ENCODE peak calls at places on chromosomes 7 and 10, in four cellular contexts. One of them, this sample, is unnamed.

GRCh38 chr7:47552631-47553030 is 29.3 kb downstream of the TNS3 start:
- DNase-seq in HepG2: no peak
- DNase-seq in K562: no peak
- DNase-seq in H1: no peak
- DNase-seq in this sample: no peak

GRCh38 chr10:10313099-10313875 is 704.4 kb upstream of the CELF2 start:
- DNase-seq in K562: no peak
- DNase-seq in H1: no peak
- DNase-seq in HepG2: no peak
- DNase-seq in this sample: no peak

GRCh38 chr10:73814896-73815718 is 3.7 kb upstream of the NDST2 start:
- DNase-seq in K562: peak; percentile 81
- DNase-seq in H1: no peak
- DNase-seq in HepG2: no peak
- DNase-seq in this sample: no peak

GRCh38 chr10:114767589-114768393 is 53.8 kb upstream of the FHIP2A start:
- DNase-seq in HepG2: no peak
- DNase-seq in K562: no peak
- DNase-seq in H1: no peak
- DNase-seq in this sample: peak; percentile 32

GRCh38 chr7:129122086-129122750 is 22.3 kb upstream of the TSPAN33 start:
- DNase-seq in HepG2: no peak
- DNase-seq in K562: no peak
- DNase-seq in H1: no peak
- DNase-seq in this sample: no peak

GRCh38 chr7:30785786-30786185 is 14.6 kb downstream of the MINDY4 start:
- DNase-seq in K562: no peak
- DNase-seq in H1: no peak
- DNase-seq in HepG2: no peak
- DNase-seq in this sample: no peak

GRCh38 chr10:74929197-74929596 is 102.8 kb downstream of the KAT6B start:
- DNase-seq in H1: no peak
- DNase-seq in HepG2: no peak
- DNase-seq in K562: no peak
- DNase-seq in this sample: no peak

GRCh38 chr7:73742753-73743641 is 4.4 kb upstream of the ABHD11 start:
- DNase-seq in HepG2: peak; percentile 85
- DNase-seq in K562: no peak
- DNase-seq in H1: peak; percentile 92
- DNase-seq in this sample: no peak

GRCh38 chr10:125605167-125605566 is 77.8 kb downstream of the TEX36 start:
- DNase-seq in H1: no peak
- DNase-seq in K562: peak; percentile 51
- DNase-seq in HepG2: no peak
- DNase-seq in this sample: no peak

GRCh38 chr7:29567174-29567573 is 3.5 kb downstream of the PRR15 start:
- DNase-seq in H1: no peak
- DNase-seq in HepG2: peak; percentile 68
- DNase-seq in K562: no peak
- DNase-seq in this sample: no peak

GRCh38 chr7:131522325-131522920 is 34.0 kb downstream of the PODXL start:
- DNase-seq in K562: no peak
- DNase-seq in H1: no peak
- DNase-seq in HepG2: no peak
- DNase-seq in this sample: no peak

GRCh38 chr7:133253522-133253882 is 624 bp downstream of the EXOC4 start:
- DNase-seq in K562: peak; percentile 32
- DNase-seq in H1: no peak
- DNase-seq in HepG2: peak; percentile 22
- DNase-seq in this sample: no peak

GRCh38 chr7:92412745-92413144 is 34.5 kb upstream of the GATAD1 start:
- DNase-seq in K562: no peak
- DNase-seq in H1: no peak
- DNase-seq in HepG2: no peak
- DNase-seq in this sample: no peak

GRCh38 chr10:45282061-45282460 is 33.3 kb downstream of the OR13A1 start:
- DNase-seq in HepG2: no peak
- DNase-seq in H1: no peak
- DNase-seq in K562: no peak
- DNase-seq in this sample: no peak

GRCh38 chr10:93554760-93555432 is 11.6 kb upstream of the FFAR4 start:
- DNase-seq in H1: peak; percentile 58
- DNase-seq in HepG2: peak; percentile 68
- DNase-seq in K562: peak; percentile 69
- DNase-seq in this sample: peak; percentile 35

GRCh38 chr10:43752682-43753081 is 104.0 kb upstream of the ZNF32 start:
- DNase-seq in H1: no peak
- DNase-seq in K562: no peak
- DNase-seq in HepG2: no peak
- DNase-seq in this sample: no peak

GRCh38 chr10:63120554-63120953 is 12.6 kb upstream of the NRBF2 start:
- DNase-seq in K562: no peak
- DNase-seq in H1: no peak
- DNase-seq in HepG2: no peak
- DNase-seq in this sample: no peak

GRCh38 chr10:12194752-12195271 is 879 bp downstream of the NUDT5 start:
- DNase-seq in HepG2: no peak
- DNase-seq in H1: no peak
- DNase-seq in K562: no peak
- DNase-seq in this sample: no peak

GRCh38 chr10:35470535-35470934 is 134.2 kb downstream of the CCNY start:
- DNase-seq in H1: no peak
- DNase-seq in K562: no peak
- DNase-seq in HepG2: no peak
- DNase-seq in this sample: no peak

GRCh38 chr10:49081532-49082275 is 33.6 kb downstream of the VSTM4 start:
- DNase-seq in H1: no peak
- DNase-seq in K562: no peak
- DNase-seq in HepG2: peak; percentile 67
- DNase-seq in this sample: no peak

GRCh38 chr7:132420527-132420926 is 155.7 kb downstream of the PLXNA4 start:
- DNase-seq in K562: no peak
- DNase-seq in H1: no peak
- DNase-seq in HepG2: no peak
- DNase-seq in this sample: no peak

GRCh38 chr7:46600340-46600739 is 679.3 kb upstream of the IGFBP3 start:
- DNase-seq in HepG2: no peak
- DNase-seq in H1: no peak
- DNase-seq in K562: no peak
- DNase-seq in this sample: no peak

GRCh38 chr7:88289505-88290129 is 17.1 kb downstream of the STEAP4 start:
- DNase-seq in HepG2: no peak
- DNase-seq in H1: no peak
- DNase-seq in K562: no peak
- DNase-seq in this sample: no peak

GRCh38 chr7:128106840-128107239 is 75.6 kb upstream of the LRRC4 start:
- DNase-seq in HepG2: no peak
- DNase-seq in K562: no peak
- DNase-seq in H1: no peak
- DNase-seq in this sample: no peak

GRCh38 chr10:117005454-117006055 is 568 bp upstream of the SHTN1 start:
- DNase-seq in HepG2: peak; percentile 37
- DNase-seq in K562: peak; percentile 30
- DNase-seq in H1: no peak
- DNase-seq in this sample: peak; percentile 7

GRCh38 chr7:17680026-17680425 is 260.3 kb downstream of the SNX13 start:
- DNase-seq in H1: no peak
- DNase-seq in K562: no peak
- DNase-seq in HepG2: no peak
- DNase-seq in this sample: no peak

GRCh38 chr7:105691029-105691691 is 109.9 kb upstream of the EFCAB10 start:
- DNase-seq in H1: no peak
- DNase-seq in K562: no peak
- DNase-seq in HepG2: no peak
- DNase-seq in this sample: peak; percentile 30

GRCh38 chr7:19944363-19945120 is 171.1 kb upstream of the TMEM196 start:
- DNase-seq in K562: no peak
- DNase-seq in H1: no peak
- DNase-seq in HepG2: no peak
- DNase-seq in this sample: no peak

GRCh38 chr7:41574377-41574776 is 128.5 kb downstream of the INHBA start:
- DNase-seq in H1: no peak
- DNase-seq in K562: no peak
- DNase-seq in HepG2: no peak
- DNase-seq in this sample: no peak

GRCh38 chr10:86141896-86142295 is 224.7 kb downstream of the GRID1 start:
- DNase-seq in HepG2: no peak
- DNase-seq in H1: no peak
- DNase-seq in K562: no peak
- DNase-seq in this sample: no peak

GRCh38 chr7:77415822-77416620 is at the start of gene GSAP:
- DNase-seq in HepG2: no peak
- DNase-seq in K562: peak; percentile 23
- DNase-seq in H1: no peak
- DNase-seq in this sample: peak; percentile 73

GRCh38 chr10:47141349-47141748 is 158.6 kb upstream of the GDF10 start:
- DNase-seq in K562: no peak
- DNase-seq in H1: no peak
- DNase-seq in HepG2: no peak
- DNase-seq in this sample: no peak

GRCh38 chr10:116696919-116697318 is 45.4 kb downstream of the HSPA12A start:
- DNase-seq in K562: no peak
- DNase-seq in HepG2: no peak
- DNase-seq in H1: no peak
- DNase-seq in this sample: no peak

GRCh38 chr10:52525761-52526160 is 211.7 kb downstream of the DKK1 start:
- DNase-seq in HepG2: no peak
- DNase-seq in H1: no peak
- DNase-seq in K562: no peak
- DNase-seq in this sample: no peak

GRCh38 chr10:48493083-48493871 is 111.6 kb downstream of the ARHGAP22 start:
- DNase-seq in K562: no peak
- DNase-seq in H1: no peak
- DNase-seq in HepG2: no peak
- DNase-seq in this sample: no peak

GRCh38 chr10:131049051-131049450 is 262.5 kb downstream of the TCERG1L start:
- DNase-seq in H1: peak; percentile 89
- DNase-seq in HepG2: no peak
- DNase-seq in K562: no peak
- DNase-seq in this sample: no peak

GRCh38 chr10:62732841-62733653 is 71.5 kb upstream of the ADO start:
- DNase-seq in HepG2: no peak
- DNase-seq in K562: no peak
- DNase-seq in H1: no peak
- DNase-seq in this sample: peak; percentile 19

GRCh38 chr7:117251687-117252086 is 71.2 kb downstream of the WNT2 start:
- DNase-seq in H1: no peak
- DNase-seq in K562: no peak
- DNase-seq in HepG2: no peak
- DNase-seq in this sample: no peak
- TF ChIP-seq TAF1 in H1: no peak
- TF ChIP-seq TAF1 in K562: no peak
- TF ChIP-seq TAF1 in HepG2: no peak
- TF ChIP-seq TAF1 in this sample: peak; percentile 52

DNA sequence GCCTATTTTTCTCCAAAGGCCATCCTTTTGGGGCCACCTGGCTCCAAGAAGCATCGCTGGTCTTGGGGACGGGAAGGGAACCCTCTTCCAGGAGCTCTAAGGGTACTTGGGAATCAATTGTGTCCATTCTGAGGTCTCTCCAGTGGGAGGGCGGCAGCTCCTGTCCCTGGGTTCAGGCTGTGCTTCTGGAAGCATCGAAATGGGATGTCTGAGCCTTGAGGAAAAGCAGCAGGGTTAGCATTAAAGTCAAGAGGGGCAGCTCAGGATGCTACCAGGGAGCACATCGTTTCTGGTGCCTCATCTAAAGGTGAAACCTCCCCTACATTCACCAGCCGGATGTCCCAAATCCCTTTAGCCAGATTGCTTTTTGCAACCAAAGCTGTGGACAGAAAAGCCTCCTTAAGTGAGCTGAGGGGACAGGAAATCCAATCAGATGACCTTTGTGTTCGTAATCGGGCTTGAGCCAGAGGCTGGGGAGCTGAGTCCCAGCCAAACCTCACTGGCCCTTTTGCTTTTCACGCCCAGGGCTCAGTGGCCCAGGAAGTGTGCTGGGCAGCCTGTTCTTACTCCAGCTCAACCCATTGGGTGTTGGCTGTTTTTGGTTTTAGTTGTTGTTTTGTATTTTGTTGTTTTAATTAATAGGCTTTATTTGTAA is 88.8 kb upstream of the ANLN start:
- DNase-seq in H1: no peak
- DNase-seq in HepG2: no peak
- DNase-seq in K562: no peak
- DNase-seq in this sample: no peak
- TF ChIP-seq POLR2A in H1: no peak
- TF ChIP-seq POLR2A in HepG2: no peak
- TF ChIP-seq POLR2A in K562: no peak
- TF ChIP-seq POLR2A in this sample: no peak

GRCh38 chr10:132298038-132298935 is 9.5 kb downstream of the STK32C start:
- DNase-seq in HepG2: no peak
- DNase-seq in H1: no peak
- DNase-seq in K562: no peak
- DNase-seq in this sample: no peak
- TF ChIP-seq TAF1 in HepG2: no peak
- TF ChIP-seq TAF1 in H1: no peak
- TF ChIP-seq TAF1 in K562: no peak
- TF ChIP-seq TAF1 in this sample: no peak

GRCh38 chr7:6259257-6259656 is 13.2 kb downstream of the CYTH3 start:
- DNase-seq in H1: no peak
- DNase-seq in K562: no peak
- DNase-seq in HepG2: no peak
- DNase-seq in this sample: no peak
- TF ChIP-seq POLR2A in H1: no peak
- TF ChIP-seq POLR2A in K562: no peak
- TF ChIP-seq POLR2A in HepG2: no peak
- TF ChIP-seq POLR2A in this sample: no peak

GRCh38 chr7:32163911-32164310 is 93.7 kb upstream of the PDE1C start:
- DNase-seq in K562: no peak
- DNase-seq in HepG2: no peak
- DNase-seq in H1: no peak
- DNase-seq in this sample: no peak

GRCh38 chr7:32158751-32159360 is 88.6 kb upstream of the PDE1C start:
- DNase-seq in K562: no peak
- DNase-seq in HepG2: no peak
- DNase-seq in H1: no peak
- DNase-seq in this sample: no peak

GRCh38 chr7:32163141-32163806 is 93.1 kb upstream of the PDE1C start:
- DNase-seq in H1: no peak
- DNase-seq in K562: peak; percentile 18
- DNase-seq in HepG2: no peak
- DNase-seq in this sample: no peak

GRCh38 chr7:32164341-32164996 is 94.3 kb upstream of the PDE1C start:
- DNase-seq in H1: no peak
- DNase-seq in K562: peak; percentile 22
- DNase-seq in HepG2: peak; percentile 43
- DNase-seq in this sample: no peak

DNA sequence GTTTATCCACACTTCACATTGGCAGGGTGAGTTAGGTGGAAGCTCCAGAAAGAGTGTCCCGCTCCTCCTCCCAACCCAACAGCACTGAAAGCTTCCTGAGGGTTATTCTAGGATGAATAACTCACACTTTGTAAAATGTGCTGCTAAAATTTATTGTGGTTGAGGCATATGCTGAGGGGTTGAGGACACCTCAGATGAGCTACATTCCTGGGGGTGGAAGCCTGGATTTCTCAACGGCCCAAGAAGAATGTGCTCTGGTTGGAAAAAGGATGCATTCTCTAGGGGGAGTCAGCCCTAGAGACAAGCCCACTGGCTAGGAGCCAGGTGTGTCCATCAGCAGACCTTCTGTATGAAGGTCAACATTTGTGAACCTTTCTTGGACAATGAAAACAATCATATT is 91.5 kb upstream of the PDE1C start:
- DNase-seq in H1: no peak
- DNase-seq in K562: no peak
- DNase-seq in HepG2: no peak
- DNase-seq in this sample: no peak
- TF ChIP-seq TAF1 in H1: no peak
- TF ChIP-seq TAF1 in K562: no peak
- TF ChIP-seq TAF1 in HepG2: no peak
- TF ChIP-seq TAF1 in this sample: no peak